ENCODE peak calls at places on chromosomes 4 and X, in ten cellular contexts. N is activated T-cell treated with anti-CD3 and anti-CD28 coated beads, Interleukin-2, amount 50 U/mL, for 72 hours; X is C1 segment of cervical spinal cord; K is stimulated activated CD4-positive, alpha-beta T cell treated with anti-CD3 and anti-CD28 coated beads, Interleukin-1b, Interleukin-23, amount 100 ng/mL, for 24 hours; O is anterior cingulate cortex; Q is putamen; W is ureter; Z is endothelial cell; S is astrocyte of the spinal cord; M is left colon. U is an unnamed sample.

GRCh38 chr4:119087121-119087520 is 48.5 kb upstream of the MYOZ2 start:
- DNase-seq in N (no peak), X (no peak), K (no peak), O (no peak), Q (no peak), W (no peak), Z (no peak), S (peak; percentile 10), M (no peak), U (no peak)

GRCh38 chr4:138255917-138256597 is 13.9 kb upstream of the SLC7A11 start:
- DNase-seq in N (no peak), X (no peak), K (no peak), O (no peak), Q (no peak), W (no peak), Z (no peak), S (no peak), M (no peak), U (no peak)

GRCh38 chr4:10655968-10656367 is 28.6 kb downstream of the CLNK start:
- DNase-seq in N (no peak), X (no peak), K (no peak), O (no peak), Q (no peak), W (no peak), Z (no peak), S (peak; percentile 83), M (no peak), U (no peak)

GRCh38 chr4:89196745-89197144 is 85.4 kb downstream of the TIGD2 start:
- DNase-seq in N (no peak), X (no peak), K (no peak), O (no peak), Q (no peak), W (no peak), Z (no peak), S (peak; percentile 12), M (no peak), U (no peak)

GRCh38 chr4:7190668-7191545 is 1.4 kb upstream of the SORCS2 start:
- DNase-seq in N (no peak), X (no peak), K (no peak), O (no peak), Q (no peak), W (peak; percentile 32), Z (no peak), S (no peak), M (no peak), U (no peak)

GRCh38 chr4:153166971-153167501 is 37.2 kb upstream of the TRIM2 start:
- DNase-seq in N (no peak), X (no peak), K (no peak), O (no peak), Q (peak; percentile 90), W (no peak), Z (no peak), S (peak; percentile 81), M (no peak), U (no peak)

GRCh38 chrX:16208601-16209000 is 41.3 kb downstream of the MAGEB17 start:
- DNase-seq in N (no peak), X (no peak), K (no peak), O (no peak), Q (no peak), W (no peak), Z (no peak), S (no peak), M (no peak), U (no peak)

GRCh38 chrX:13077168-13077567 is 32.7 kb upstream of the FAM9C start:
- DNase-seq in N (peak; percentile 54), X (no peak), K (no peak), O (no peak), Q (no peak), W (no peak), Z (no peak), S (no peak), M (no peak), U (no peak)

GRCh38 chrX:12446342-12447075 is 308.2 kb downstream of the FRMPD4 start:
- DNase-seq in N (no peak), X (no peak), K (no peak), O (no peak), Q (no peak), W (no peak), Z (no peak), S (peak; percentile 30), M (no peak), U (no peak)

GRCh38 chr4:14130551-14130950 is 503.0 kb upstream of the BOD1L1 start:
- DNase-seq in N (no peak), X (no peak), K (no peak), O (no peak), Q (no peak), W (no peak), Z (no peak), S (no peak), M (no peak), U (no peak)

GRCh38 chrX:95885074-95885473 is 799.6 kb upstream of the DIAPH2 start:
- DNase-seq in N (no peak), X (no peak), K (no peak), O (no peak), Q (no peak), W (peak; percentile 44), Z (no peak), S (peak; percentile 47), M (peak; percentile 51), U (peak; percentile 30)

GRCh38 chr4:97507587-97508245 is 635.6 kb downstream of the STPG2 start:
- DNase-seq in N (no peak), X (no peak), K (no peak), O (no peak), Q (no peak), W (no peak), Z (no peak), S (peak; percentile 42), M (no peak), U (no peak)

GRCh38 chr4:14264437-14264836 is 636.9 kb upstream of the BOD1L1 start:
- DNase-seq in N (no peak), X (no peak), K (no peak), O (no peak), Q (no peak), W (no peak), Z (no peak), S (no peak), M (no peak), U (no peak)

GRCh38 chrX:17579021-17579420 is 158.3 kb upstream of the SCML1 start:
- DNase-seq in N (no peak), X (no peak), K (no peak), O (no peak), Q (no peak), W (no peak), Z (no peak), S (no peak), M (no peak), U (no peak)

GRCh38 chrX:15564981-15565579 is 35.7 kb downstream of the ACE2 start:
- DNase-seq in N (peak; percentile 19), X (peak; percentile 10), K (no peak), O (peak; percentile 7), Q (peak; percentile 18), W (peak; percentile 64), Z (peak; percentile 30), S (peak; percentile 55), M (peak; percentile 40), U (peak; percentile 69)

GRCh38 chr4:139889194-139889762 is 223.7 kb downstream of the MGST2 start:
- DNase-seq in N (peak; percentile 31), X (no peak), K (no peak), O (no peak), Q (no peak), W (peak; percentile 43), Z (no peak), S (no peak), M (no peak), U (no peak)

GRCh38 chr4:1232661-1233621 is 16.0 kb downstream of the CTBP1 start:
- DNase-seq in N (no peak), X (no peak), K (no peak), O (no peak), Q (no peak), W (no peak), Z (peak; percentile 27), S (peak; percentile 71), M (no peak), U (no peak)

GRCh38 chr4:23022032-23022431 is 329.3 kb downstream of the GBA3 start:
- DNase-seq in N (no peak), X (no peak), K (no peak), O (no peak), Q (no peak), W (no peak), Z (no peak), S (peak; percentile 71), M (no peak), U (no peak)

GRCh38 chr4:56699537-56699936 is 18.4 kb upstream of the HOPX start:
- DNase-seq in N (no peak), X (no peak), K (no peak), O (no peak), Q (no peak), W (no peak), Z (no peak), S (no peak), M (no peak), U (no peak)

GRCh38 chr4:74376888-74377483 is 12.0 kb downstream of the EREG start:
- DNase-seq in N (no peak), X (no peak), K (no peak), O (no peak), Q (peak; percentile 7), W (no peak), Z (no peak), S (peak; percentile 76), M (no peak), U (no peak)

GRCh38 chr4:98232202-98232601 is 29.0 kb upstream of the RAP1GDS1 start:
- DNase-seq in N (no peak), X (no peak), K (no peak), O (no peak), Q (no peak), W (no peak), Z (no peak), S (no peak), M (no peak), U (no peak)

GRCh38 chr4:144565558-144566195 is 80.3 kb upstream of the HHIP start:
- DNase-seq in N (no peak), X (no peak), K (no peak), O (no peak), Q (no peak), W (no peak), Z (no peak), S (peak; percentile 46), M (no peak), U (no peak)

GRCh38 chr4:89685690-89686089 is 151.3 kb downstream of the SNCA start:
- DNase-seq in N (no peak), X (no peak), K (no peak), O (no peak), Q (no peak), W (no peak), Z (no peak), S (no peak), M (no peak), U (no peak)

GRCh38 chr4:152556814-152557213 is 20.9 kb upstream of the FBXW7 start:
- DNase-seq in N (no peak), X (no peak), K (no peak), O (no peak), Q (no peak), W (no peak), Z (no peak), S (no peak), M (no peak), U (no peak)

GRCh38 chr4:155906554-155907247 is 3.2 kb downstream of the TDO2 start:
- DNase-seq in N (no peak), X (no peak), K (no peak), O (no peak), Q (peak; percentile 22), W (no peak), Z (no peak), S (peak; percentile 98), M (no peak), U (no peak)

U was measured in transverse colon.